ENCODE peak calls at places on chromosomes 11 and 22, in eight cellular contexts. One of them, this sample, is unnamed.

GRCh38 chr11:65934014-65934413 is 11.3 kb upstream of the TSGA10IP start:
- DNase-seq in H9: no peak
- DNase-seq in coronary artery: no peak
- DNase-seq in K562: peak
- DNase-seq in IMR-90: peak
- DNase-seq in psoas muscle: no peak
- DNase-seq in A549: no peak
- DNase-seq in thoracic aorta: no peak
- DNase-seq in this sample: no peak

GRCh38 chr11:32184057-32185055 is 93.5 kb downstream of the RCN1 start:
- DNase-seq in H9: no peak
- DNase-seq in thoracic aorta: no peak
- DNase-seq in coronary artery: peak
- DNase-seq in IMR-90: no peak
- DNase-seq in A549: no peak
- DNase-seq in K562: no peak
- DNase-seq in psoas muscle: no peak
- DNase-seq in this sample: no peak

GRCh38 chr11:27266125-27266524 is 96.9 kb downstream of the CCDC34 start:
- DNase-seq in IMR-90: no peak
- DNase-seq in coronary artery: no peak
- DNase-seq in psoas muscle: no peak
- DNase-seq in K562: no peak
- DNase-seq in H9: no peak
- DNase-seq in thoracic aorta: no peak
- DNase-seq in A549: no peak
- DNase-seq in this sample: no peak

GRCh38 chr11:2738551-2739431 is 39.0 kb upstream of the KCNQ1OT1 start:
- DNase-seq in H9: no peak
- DNase-seq in IMR-90: no peak
- DNase-seq in coronary artery: no peak
- DNase-seq in psoas muscle: peak
- DNase-seq in K562: peak
- DNase-seq in A549: no peak
- DNase-seq in thoracic aorta: no peak
- DNase-seq in this sample: no peak

GRCh38 chr22:33036881-33037280 is 21.3 kb downstream of the SYN3 start:
- DNase-seq in A549: no peak
- DNase-seq in coronary artery: no peak
- DNase-seq in psoas muscle: no peak
- DNase-seq in thoracic aorta: no peak
- DNase-seq in H9: no peak
- DNase-seq in IMR-90: no peak
- DNase-seq in K562: no peak
- DNase-seq in this sample: no peak

GRCh38 chr22:26669060-26669481 is 11.7 kb downstream of the MIAT start:
- DNase-seq in A549: peak
- DNase-seq in IMR-90: peak
- DNase-seq in psoas muscle: no peak
- DNase-seq in coronary artery: no peak
- DNase-seq in thoracic aorta: no peak
- DNase-seq in H9: peak
- DNase-seq in K562: peak
- DNase-seq in this sample: no peak

GRCh38 chr22:30283342-30283741 is 6.0 kb downstream of the CASTOR1 start:
- DNase-seq in coronary artery: no peak
- DNase-seq in A549: no peak
- DNase-seq in psoas muscle: no peak
- DNase-seq in IMR-90: no peak
- DNase-seq in H9: no peak
- DNase-seq in thoracic aorta: no peak
- DNase-seq in K562: no peak
- DNase-seq in this sample: no peak

GRCh38 chr11:1748467-1749019 is 1.9 kb downstream of the IFITM10 start:
- DNase-seq in IMR-90: no peak
- DNase-seq in A549: no peak
- DNase-seq in coronary artery: no peak
- DNase-seq in K562: no peak
- DNase-seq in H9: no peak
- DNase-seq in thoracic aorta: no peak
- DNase-seq in psoas muscle: peak
- DNase-seq in this sample: no peak

GRCh38 chr22:26590525-26590858 is 560 bp upstream of the TPST2 start:
- DNase-seq in IMR-90: no peak
- DNase-seq in thoracic aorta: no peak
- DNase-seq in coronary artery: no peak
- DNase-seq in A549: no peak
- DNase-seq in K562: no peak
- DNase-seq in H9: no peak
- DNase-seq in psoas muscle: no peak
- DNase-seq in this sample: no peak

GRCh38 chr22:47808236-47808845 is 1045.9 kb downstream of the TBC1D22A start:
- DNase-seq in H9: no peak
- DNase-seq in thoracic aorta: no peak
- DNase-seq in psoas muscle: no peak
- DNase-seq in coronary artery: peak
- DNase-seq in IMR-90: no peak
- DNase-seq in K562: no peak
- DNase-seq in A549: no peak
- DNase-seq in this sample: no peak

GRCh38 chr22:48372395-48372794 is 1455.3 kb downstream of the BRD1 start:
- DNase-seq in psoas muscle: no peak
- DNase-seq in H9: no peak
- DNase-seq in IMR-90: no peak
- DNase-seq in coronary artery: peak
- DNase-seq in K562: no peak
- DNase-seq in A549: no peak
- DNase-seq in thoracic aorta: no peak
- DNase-seq in this sample: no peak

GRCh38 chr22:17781319-17782031 is 7.2 kb upstream of the BID start:
- DNase-seq in coronary artery: no peak
- DNase-seq in A549: peak
- DNase-seq in K562: no peak
- DNase-seq in psoas muscle: peak
- DNase-seq in H9: no peak
- DNase-seq in IMR-90: peak
- DNase-seq in thoracic aorta: no peak
- DNase-seq in this sample: no peak

GRCh38 chr11:5726351-5726750 is 9.9 kb upstream of the OR56B1 start:
- DNase-seq in A549: no peak
- DNase-seq in psoas muscle: no peak
- DNase-seq in coronary artery: no peak
- DNase-seq in thoracic aorta: no peak
- DNase-seq in K562: no peak
- DNase-seq in IMR-90: no peak
- DNase-seq in H9: no peak
- DNase-seq in this sample: no peak

GRCh38 chr11:17781626-17782025 is 47.0 kb downstream of the KCNC1 start:
- DNase-seq in H9: no peak
- DNase-seq in A549: no peak
- DNase-seq in psoas muscle: no peak
- DNase-seq in IMR-90: no peak
- DNase-seq in K562: no peak
- DNase-seq in thoracic aorta: no peak
- DNase-seq in coronary artery: no peak
- DNase-seq in this sample: no peak

GRCh38 chr11:72102162-72102561 is 935 bp downstream of the LAMTOR1 start:
- DNase-seq in K562: no peak
- DNase-seq in thoracic aorta: no peak
- DNase-seq in psoas muscle: no peak
- DNase-seq in IMR-90: no peak
- DNase-seq in coronary artery: no peak
- DNase-seq in A549: no peak
- DNase-seq in H9: no peak
- DNase-seq in this sample: no peak

GRCh38 chr11:109961261-109961660 is 131.9 kb upstream of the ZC3H12C start:
- DNase-seq in IMR-90: no peak
- DNase-seq in H9: no peak
- DNase-seq in K562: no peak
- DNase-seq in psoas muscle: no peak
- DNase-seq in thoracic aorta: no peak
- DNase-seq in A549: no peak
- DNase-seq in coronary artery: no peak
- DNase-seq in this sample: no peak

GRCh38 chr11:134332189-134332631 is 422 bp downstream of the GLB1L2 start:
- DNase-seq in A549: no peak
- DNase-seq in psoas muscle: no peak
- DNase-seq in coronary artery: no peak
- DNase-seq in IMR-90: no peak
- DNase-seq in thoracic aorta: no peak
- DNase-seq in K562: peak
- DNase-seq in H9: peak
- DNase-seq in this sample: no peak

GRCh38 chr11:64529559-64530520 is 61.2 kb upstream of the SLC22A12 start:
- DNase-seq in IMR-90: no peak
- DNase-seq in A549: no peak
- DNase-seq in H9: no peak
- DNase-seq in thoracic aorta: no peak
- DNase-seq in coronary artery: no peak
- DNase-seq in K562: no peak
- DNase-seq in psoas muscle: no peak
- DNase-seq in this sample: no peak

GRCh38 chr22:31496735-31497146 is 405 bp downstream of the SFI1 start:
- DNase-seq in psoas muscle: peak
- DNase-seq in IMR-90: no peak
- DNase-seq in K562: no peak
- DNase-seq in thoracic aorta: no peak
- DNase-seq in coronary artery: peak
- DNase-seq in H9: no peak
- DNase-seq in A549: no peak
- DNase-seq in this sample: no peak

GRCh38 chr11:1123970-1124369 is 33.8 kb upstream of the MUC5AC start:
- DNase-seq in thoracic aorta: no peak
- DNase-seq in H9: no peak
- DNase-seq in psoas muscle: peak
- DNase-seq in coronary artery: no peak
- DNase-seq in A549: no peak
- DNase-seq in IMR-90: no peak
- DNase-seq in K562: no peak
- DNase-seq in this sample: no peak

GRCh38 chr11:75470681-75471080 is 37.7 kb upstream of the KLHL35 start:
- DNase-seq in A549: no peak
- DNase-seq in coronary artery: no peak
- DNase-seq in IMR-90: no peak
- DNase-seq in psoas muscle: no peak
- DNase-seq in K562: no peak
- DNase-seq in thoracic aorta: no peak
- DNase-seq in H9: no peak
- DNase-seq in this sample: no peak

GRCh38 chr11:24705474-24705873 is 208.6 kb downstream of the LUZP2 start:
- DNase-seq in H9: no peak
- DNase-seq in K562: no peak
- DNase-seq in psoas muscle: no peak
- DNase-seq in coronary artery: no peak
- DNase-seq in thoracic aorta: no peak
- DNase-seq in A549: no peak
- DNase-seq in IMR-90: no peak
- DNase-seq in this sample: no peak

GRCh38 chr22:38153821-38154562 is 27.6 kb downstream of the PLA2G6 start:
- DNase-seq in A549: no peak
- DNase-seq in K562: no peak
- DNase-seq in psoas muscle: no peak
- DNase-seq in coronary artery: peak
- DNase-seq in H9: peak
- DNase-seq in thoracic aorta: no peak
- DNase-seq in IMR-90: no peak
- DNase-seq in this sample: no peak
- TF ChIP-seq CTCF in A549: no peak
- TF ChIP-seq CTCF in K562: peak
- TF ChIP-seq CTCF in psoas muscle: no peak
- TF ChIP-seq CTCF in coronary artery: no peak
- TF ChIP-seq CTCF in H9: peak
- TF ChIP-seq CTCF in thoracic aorta: no peak
- TF ChIP-seq CTCF in IMR-90: peak
- TF ChIP-seq CTCF in this sample: no peak

GRCh38 chr11:125062931-125063428 is at the start of gene SLC37A2:
- DNase-seq in A549: peak
- DNase-seq in psoas muscle: peak
- DNase-seq in IMR-90: peak
- DNase-seq in thoracic aorta: peak
- DNase-seq in H9: peak
- DNase-seq in K562: no peak
- DNase-seq in coronary artery: peak
- DNase-seq in this sample: peak
- H3K27ac ChIP-seq in A549: peak
- H3K27ac ChIP-seq in psoas muscle: peak
- H3K27ac ChIP-seq in IMR-90: peak
- H3K27ac ChIP-seq in thoracic aorta: peak
- H3K27ac ChIP-seq in H9: no peak
- H3K27ac ChIP-seq in K562: no peak
- H3K27ac ChIP-seq in coronary artery: peak
- H3K27ac ChIP-seq in this sample: peak

DNA sequence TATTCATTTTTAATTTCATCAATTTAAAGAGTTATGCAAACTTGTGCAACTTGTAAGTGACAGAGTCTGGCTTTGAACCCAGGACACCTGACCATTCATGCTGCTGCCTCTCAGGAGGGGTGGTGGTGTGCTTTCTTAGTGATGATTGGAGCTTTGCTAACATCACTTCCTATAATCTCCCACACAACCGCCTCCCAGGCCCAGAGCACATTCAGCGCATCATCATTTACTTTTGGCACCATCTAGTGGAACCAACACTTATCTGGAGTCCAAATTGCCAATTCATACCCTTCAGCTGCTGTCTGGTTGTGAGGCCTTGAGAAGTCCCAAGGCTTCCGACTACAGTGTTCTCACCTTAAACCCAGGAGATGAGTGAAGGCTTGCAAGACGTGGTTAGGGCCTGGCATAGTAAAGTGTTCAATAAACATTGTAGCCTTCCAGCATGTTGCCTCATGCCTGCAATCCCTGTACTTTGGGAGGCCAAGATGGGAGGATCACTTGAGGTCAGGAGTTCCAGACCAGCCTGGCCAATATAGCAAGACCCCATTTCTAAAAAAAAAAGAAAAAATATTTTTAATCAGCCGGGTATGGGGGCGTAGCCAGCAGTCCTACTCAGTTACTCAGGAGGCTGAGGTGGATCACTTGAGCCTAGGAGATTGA is 1.1 kb upstream of the TTLL1 start:
- DNase-seq in IMR-90: peak
- DNase-seq in psoas muscle: no peak
- DNase-seq in K562: peak
- DNase-seq in A549: peak
- DNase-seq in coronary artery: no peak
- DNase-seq in H9: no peak
- DNase-seq in thoracic aorta: peak
- DNase-seq in this sample: no peak
- TF ChIP-seq CTCF in IMR-90: peak
- TF ChIP-seq CTCF in psoas muscle: no peak
- TF ChIP-seq CTCF in K562: peak
- TF ChIP-seq CTCF in A549: peak
- TF ChIP-seq CTCF in coronary artery: no peak
- TF ChIP-seq CTCF in H9: no peak
- TF ChIP-seq CTCF in thoracic aorta: no peak
- TF ChIP-seq CTCF in this sample: peak

DNA sequence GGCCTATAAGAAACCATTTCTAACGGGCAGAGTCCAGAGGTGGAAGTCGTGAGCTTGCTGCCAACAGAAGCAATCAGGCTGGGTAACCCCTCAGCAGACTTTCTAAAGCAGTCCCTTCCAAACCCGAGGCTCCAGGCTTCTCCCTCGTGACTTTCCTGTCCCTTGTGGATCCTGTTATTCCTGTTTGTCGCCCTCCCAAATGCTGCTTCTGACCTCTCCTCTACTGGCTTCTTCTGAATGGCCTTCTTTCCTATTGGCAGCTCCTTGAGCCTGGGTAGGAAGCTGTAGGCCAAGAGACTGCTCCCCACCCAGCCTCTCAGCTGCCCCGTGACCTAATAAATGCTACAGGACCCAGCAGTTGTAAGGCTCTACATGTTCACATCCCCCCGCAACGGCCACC is 35.0 kb downstream of the MAFF start:
- DNase-seq in A549: no peak
- DNase-seq in IMR-90: no peak
- DNase-seq in K562: no peak
- DNase-seq in coronary artery: no peak
- DNase-seq in thoracic aorta: no peak
- DNase-seq in H9: no peak
- DNase-seq in psoas muscle: peak
- DNase-seq in this sample: no peak
- H3K27ac ChIP-seq in A549: no peak
- H3K27ac ChIP-seq in IMR-90: no peak
- H3K27ac ChIP-seq in K562: no peak
- H3K27ac ChIP-seq in coronary artery: peak
- H3K27ac ChIP-seq in thoracic aorta: no peak
- H3K27ac ChIP-seq in H9: no peak
- H3K27ac ChIP-seq in psoas muscle: no peak
- H3K27ac ChIP-seq in this sample: no peak

This sample was measured in esophagus muscularis mucosa.